ENCODE peak calls at places on chromosome 6, in six cellular contexts. R is ovary; Y is HCEC 1CT; W is activated naive CD4-positive, alpha-beta T cell treated with anti-CD3 and anti-CD28 coated beads, Interleukin-2, amount 50 U/mL, for 16 hours; X is HT-29; D is activated T-cell treated with anti-CD3 and anti-CD28 coated beads for 24 hours. H is an unnamed sample.

GRCh38 chr6:53192590-53193232 is 44.1 kb upstream of the GCM1 start:
- DNase-seq in R (no peak), Y (no peak), W (no peak), X (no peak), D (no peak), H (peak)

GRCh38 chr6:139540276-139540675 is 165.8 kb upstream of the CITED2 start:
- DNase-seq in R (no peak), Y (peak), W (no peak), X (no peak), D (peak), H (peak)

GRCh38 chr6:149934249-149935156 is 7.3 kb upstream of the ULBP2 start:
- DNase-seq in R (peak), Y (peak), W (peak), X (peak), D (peak), H (peak)

GRCh38 chr6:149754573-149754972 is 5.0 kb downstream of the PCMT1 start:
- DNase-seq in R (no peak), Y (no peak), W (no peak), X (no peak), D (no peak), H (peak)

GRCh38 chr6:138334000-138334399 is 43.7 kb upstream of the SMIM28 start:
- DNase-seq in R (no peak), Y (no peak), W (no peak), X (no peak), D (no peak), H (no peak)

GRCh38 chr6:56683882-56684281 is 41.2 kb upstream of the DST start:
- DNase-seq in R (no peak), Y (peak), W (no peak), X (peak), D (no peak), H (peak)

GRCh38 chr6:6915813-6916547 is 191.8 kb upstream of the RREB1 start:
- DNase-seq in R (peak), Y (peak), W (no peak), X (no peak), D (no peak), H (no peak)

GRCh38 chr6:85920782-85921181 is 278.1 kb upstream of the SYNCRIP start:
- DNase-seq in R (no peak), Y (no peak), W (no peak), X (no peak), D (no peak), H (no peak)

GRCh38 chr6:85092224-85092623 is 327.8 kb upstream of the TBX18 start:
- DNase-seq in R (no peak), Y (no peak), W (no peak), X (no peak), D (no peak), H (no peak)

GRCh38 chr6:35962779-35963570 is 42.1 kb upstream of the SRPK1 start:
- DNase-seq in R (no peak), Y (no peak), W (no peak), X (no peak), D (no peak), H (no peak)

GRCh38 chr6:95923518-95923917 is 92.3 kb upstream of the FUT9 start:
- DNase-seq in R (no peak), Y (no peak), W (no peak), X (peak), D (no peak), H (no peak)